ENCODE peak calls at places on chromosomes 4 and X, in nine cellular contexts. S, X, G, C, W, L, O, Z and T are unnamed samples.

GRCh38 chr4:35229021-35229420 is 1015.3 kb downstream of the ARAP2 start:
- DNase-seq in S (peak; percentile 63), X (no peak), G (no peak), C (no peak), W (no peak), L (no peak), O (no peak), Z (no peak), T (no peak)

GRCh38 chr4:87949961-87950360 is 25.6 kb upstream of the SPP1 start:
- DNase-seq in S (peak; percentile 33), X (no peak), G (no peak), C (no peak), W (no peak), L (no peak), O (peak; percentile 32), Z (no peak), T (peak; percentile 63)

GRCh38 chrX:154431321-154431720 is 2.8 kb downstream of the ATP6AP1 start:
- DNase-seq in S (no peak), X (no peak), G (no peak), C (no peak), W (no peak), L (no peak), O (no peak), Z (no peak), T (no peak)

GRCh38 chrX:130097507-130098201 is 12.6 kb downstream of the ELF4 start:
- DNase-seq in S (no peak), X (no peak), G (no peak), C (no peak), W (peak; percentile 77), L (no peak), O (no peak), Z (no peak), T (no peak)

GRCh38 chr4:183284965-183285364 is 35.1 kb downstream of the CLDN22 start:
- DNase-seq in S (no peak), X (no peak), G (no peak), C (peak; percentile 38), W (no peak), L (no peak), O (no peak), Z (no peak), T (peak; percentile 83)

GRCh38 chr4:15078682-15079642 is 76.7 kb downstream of the CPEB2 start:
- DNase-seq in S (peak; percentile 69), X (no peak), G (no peak), C (no peak), W (no peak), L (no peak), O (no peak), Z (no peak), T (peak; percentile 31)

GRCh38 chr4:22593933-22594332 is 78.1 kb upstream of the ADGRA3 start:
- DNase-seq in S (no peak), X (no peak), G (no peak), C (no peak), W (no peak), L (no peak), O (no peak), Z (no peak), T (no peak)

GRCh38 chr4:151674804-151675290 is 86.0 kb downstream of the GATB start:
- DNase-seq in S (peak; percentile 91), X (no peak), G (no peak), C (no peak), W (peak; percentile 90), L (peak; percentile 73), O (peak; percentile 64), Z (peak; percentile 71), T (peak; percentile 56)

GRCh38 chrX:72028701-72029470 is 102.8 kb downstream of the RTL5 start:
- DNase-seq in S (no peak), X (no peak), G (no peak), C (no peak), W (no peak), L (no peak), O (no peak), Z (no peak), T (no peak)

GRCh38 chr4:150117629-150118028 is 39.4 kb downstream of the DCLK2 start:
- DNase-seq in S (no peak), X (no peak), G (no peak), C (no peak), W (no peak), L (no peak), O (no peak), Z (no peak), T (no peak)

GRCh38 chrX:130575831-130576404 is 174.1 kb downstream of the RBMX2 start:
- DNase-seq in S (peak; percentile 41), X (peak; percentile 6), G (peak; percentile 54), C (no peak), W (peak; percentile 56), L (peak; percentile 57), O (peak; percentile 20), Z (no peak), T (peak; percentile 6)

GRCh38 chrX:22041931-22042530 is 9.9 kb downstream of the PHEX start:
- DNase-seq in S (no peak), X (no peak), G (no peak), C (no peak), W (no peak), L (no peak), O (no peak), Z (no peak), T (no peak)

GRCh38 chr4:75243570-75243969 is 270.6 kb downstream of the RCHY1 start:
- DNase-seq in S (no peak), X (no peak), G (no peak), C (no peak), W (no peak), L (no peak), O (peak; percentile 24), Z (no peak), T (no peak)

GRCh38 chr4:112956458-112956857 is 93.0 kb upstream of the ANK2 start:
- DNase-seq in S (no peak), X (no peak), G (no peak), C (no peak), W (no peak), L (no peak), O (no peak), Z (no peak), T (no peak)

GRCh38 chr4:65791111-65791806 is 121.0 kb upstream of the EPHA5 start:
- DNase-seq in S (peak; percentile 11), X (no peak), G (no peak), C (no peak), W (no peak), L (no peak), O (no peak), Z (no peak), T (no peak)

GRCh38 chr4:95637047-95637600 is 88.4 kb upstream of the UNC5C start:
- DNase-seq in S (peak; percentile 37), X (no peak), G (no peak), C (no peak), W (peak; percentile 19), L (peak; percentile 55), O (no peak), Z (no peak), T (peak; percentile 3)

GRCh38 chr4:44646151-44646550 is 5.3 kb downstream of the YIPF7 start:
- DNase-seq in S (peak; percentile 69), X (no peak), G (no peak), C (no peak), W (no peak), L (no peak), O (no peak), Z (no peak), T (no peak)

GRCh38 chr4:8647626-8648025 is 55.1 kb downstream of the CPZ start:
- DNase-seq in S (no peak), X (no peak), G (no peak), C (no peak), W (peak; percentile 73), L (no peak), O (no peak), Z (peak; percentile 34), T (no peak)
- H3K4me3 ChIP-seq in S (no peak overlapping the region), X (no peak overlapping the region), G (no peak overlapping the region), C (no peak overlapping the region), W (no peak overlapping the region), L (no peak overlapping the region), O (no peak overlapping the region), Z (no peak overlapping the region), T (no peak overlapping the region)

GRCh38 chrX:119990409-119990994 is 47.0 kb upstream of the NKAP start:
- DNase-seq in S (no peak), X (no peak), G (no peak), C (no peak), W (peak; percentile 40), L (peak; percentile 13), O (no peak), Z (no peak), T (no peak)
- H3K4me3 ChIP-seq in S (no peak overlapping the region), X (no peak overlapping the region), G (no peak overlapping the region), C (no peak overlapping the region), W (peak overlapping the region; percentile 37), L (peak overlapping the region; percentile 44), O (no peak overlapping the region), Z (peak overlapping the region; percentile 55), T (no peak overlapping the region)

GRCh38 chrX:17291141-17291900 is 83.7 kb upstream of the NHS start:
- DNase-seq in S (peak; percentile 20), X (no peak), G (no peak), C (no peak), W (no peak), L (no peak), O (peak; percentile 15), Z (no peak), T (no peak)
- H3K4me3 ChIP-seq in S (no peak overlapping the region), X (no peak overlapping the region), G (no peak overlapping the region), C (no peak overlapping the region), W (no peak overlapping the region), L (no peak overlapping the region), O (no peak overlapping the region), Z (no peak overlapping the region), T (no peak overlapping the region)

DNA sequence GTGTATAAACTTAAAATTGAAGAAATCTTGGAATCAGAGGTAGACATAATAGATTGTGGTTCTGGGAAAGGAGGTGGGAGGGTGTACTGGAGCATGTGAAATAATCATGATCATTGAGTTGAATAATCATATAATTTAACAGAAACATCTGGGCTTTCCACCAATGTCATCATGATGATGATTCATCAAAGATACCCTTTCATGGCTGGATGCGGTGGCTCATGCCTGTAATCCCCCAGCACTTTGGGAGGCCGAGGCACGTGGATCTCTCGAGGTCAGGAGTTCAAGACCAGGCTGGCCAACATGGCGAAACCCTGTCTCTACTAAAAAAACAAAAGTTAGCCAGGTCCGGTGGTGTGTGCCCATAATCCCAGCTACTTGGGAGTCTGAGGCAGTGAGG is 6.7 kb upstream of the RUFY3 start:
- DNase-seq in S (no peak), X (no peak), G (peak; percentile 36), C (no peak), W (no peak), L (no peak), O (no peak), Z (no peak), T (peak; percentile 34)
- H3K4me3 ChIP-seq in S (no peak overlapping the region), X (no peak overlapping the region), G (no peak overlapping the region), C (no peak overlapping the region), W (no peak overlapping the region), L (no peak overlapping the region), O (no peak overlapping the region), Z (no peak overlapping the region), T (no peak overlapping the region)